ENCODE peak calls at places on chromosomes 5 and 9, in five cellular contexts. One of them, this sample, is unnamed.

GRCh38 chr5:88680253-88681132 is 202.5 kb downstream of the MEF2C start:
- DNase-seq in EH: peak; percentile 47
- DNase-seq in CD4-positive, alpha-beta memory T cell: peak; percentile 71
- DNase-seq in NCI-H1105 treated with DMSO at 0.1 percent for 48 hours: peak; percentile 41
- DNase-seq in omental fat pad: peak; percentile 65
- DNase-seq in this sample: peak; percentile 99

GRCh38 chr5:71703941-71704340 is 15.1 kb upstream of the CARTPT start:
- DNase-seq in EH: no peak
- DNase-seq in CD4-positive, alpha-beta memory T cell: no peak
- DNase-seq in NCI-H1105 treated with DMSO at 0.1 percent for 48 hours: no peak
- DNase-seq in omental fat pad: no peak
- DNase-seq in this sample: no peak

GRCh38 chr9:114484854-114485443 is 20.3 kb downstream of the WHRN start:
- DNase-seq in NCI-H1105 treated with DMSO at 0.1 percent for 48 hours: no peak
- DNase-seq in omental fat pad: no peak
- DNase-seq in EH: peak; percentile 79
- DNase-seq in CD4-positive, alpha-beta memory T cell: no peak
- DNase-seq in this sample: peak; percentile 91

GRCh38 chr9:122053951-122054350 is 39.2 kb downstream of the TTLL11 start:
- DNase-seq in NCI-H1105 treated with DMSO at 0.1 percent for 48 hours: peak; percentile 66
- DNase-seq in omental fat pad: no peak
- DNase-seq in CD4-positive, alpha-beta memory T cell: no peak
- DNase-seq in EH: peak; percentile 87
- DNase-seq in this sample: no peak

GRCh38 chr5:67028371-67028770 is 168.2 kb downstream of the CD180 start:
- DNase-seq in NCI-H1105 treated with DMSO at 0.1 percent for 48 hours: no peak
- DNase-seq in EH: peak; percentile 20
- DNase-seq in omental fat pad: no peak
- DNase-seq in CD4-positive, alpha-beta memory T cell: no peak
- DNase-seq in this sample: no peak

GRCh38 chr5:124061663-124062062 is 549.7 kb downstream of the CSNK1G3 start:
- DNase-seq in NCI-H1105 treated with DMSO at 0.1 percent for 48 hours: peak; percentile 92
- DNase-seq in omental fat pad: no peak
- DNase-seq in EH: no peak
- DNase-seq in CD4-positive, alpha-beta memory T cell: no peak
- DNase-seq in this sample: no peak

GRCh38 chr5:77892061-77893010 is 116.2 kb upstream of the TBCA start:
- DNase-seq in CD4-positive, alpha-beta memory T cell: no peak
- DNase-seq in EH: no peak
- DNase-seq in omental fat pad: no peak
- DNase-seq in NCI-H1105 treated with DMSO at 0.1 percent for 48 hours: no peak
- DNase-seq in this sample: no peak

GRCh38 chr9:114283551-114284111 is 39.3 kb upstream of the ORM1 start:
- DNase-seq in NCI-H1105 treated with DMSO at 0.1 percent for 48 hours: no peak
- DNase-seq in omental fat pad: peak; percentile 12
- DNase-seq in EH: no peak
- DNase-seq in CD4-positive, alpha-beta memory T cell: no peak
- DNase-seq in this sample: peak; percentile 57

GRCh38 chr5:127707209-127707608 is 4.0 kb downstream of the CCDC192 start:
- DNase-seq in omental fat pad: no peak
- DNase-seq in NCI-H1105 treated with DMSO at 0.1 percent for 48 hours: no peak
- DNase-seq in EH: no peak
- DNase-seq in CD4-positive, alpha-beta memory T cell: no peak
- DNase-seq in this sample: no peak

GRCh38 chr9:3980771-3981170 is 319.1 kb downstream of the GLIS3 start:
- DNase-seq in omental fat pad: no peak
- DNase-seq in CD4-positive, alpha-beta memory T cell: no peak
- DNase-seq in NCI-H1105 treated with DMSO at 0.1 percent for 48 hours: no peak
- DNase-seq in EH: peak; percentile 36
- DNase-seq in this sample: no peak

GRCh38 chr9:11962327-11962726 is 730.9 kb upstream of the TYRP1 start:
- DNase-seq in CD4-positive, alpha-beta memory T cell: no peak
- DNase-seq in NCI-H1105 treated with DMSO at 0.1 percent for 48 hours: no peak
- DNase-seq in omental fat pad: no peak
- DNase-seq in EH: no peak
- DNase-seq in this sample: no peak

GRCh38 chr5:54580997-54581741 is 63.6 kb downstream of the SNX18 start:
- DNase-seq in EH: peak; percentile 88
- DNase-seq in omental fat pad: no peak
- DNase-seq in CD4-positive, alpha-beta memory T cell: no peak
- DNase-seq in NCI-H1105 treated with DMSO at 0.1 percent for 48 hours: no peak
- DNase-seq in this sample: no peak

GRCh38 chr5:167555771-167556170 is 735.7 kb upstream of the WWC1 start:
- DNase-seq in CD4-positive, alpha-beta memory T cell: no peak
- DNase-seq in EH: no peak
- DNase-seq in omental fat pad: no peak
- DNase-seq in NCI-H1105 treated with DMSO at 0.1 percent for 48 hours: no peak
- DNase-seq in this sample: no peak

GRCh38 chr9:113585555-113585954 is 122.0 kb downstream of the RGS3 start:
- DNase-seq in EH: no peak
- DNase-seq in NCI-H1105 treated with DMSO at 0.1 percent for 48 hours: no peak
- DNase-seq in omental fat pad: no peak
- DNase-seq in CD4-positive, alpha-beta memory T cell: no peak
- DNase-seq in this sample: peak; percentile 32

GRCh38 chr9:129453734-129454133 is 167.2 kb downstream of the C9orf50 start:
- DNase-seq in EH: no peak
- DNase-seq in CD4-positive, alpha-beta memory T cell: no peak
- DNase-seq in NCI-H1105 treated with DMSO at 0.1 percent for 48 hours: no peak
- DNase-seq in omental fat pad: no peak
- DNase-seq in this sample: no peak

GRCh38 chr5:36153727-36154126 is 1.8 kb downstream of the SKP2 start:
- DNase-seq in EH: no peak
- DNase-seq in CD4-positive, alpha-beta memory T cell: no peak
- DNase-seq in NCI-H1105 treated with DMSO at 0.1 percent for 48 hours: no peak
- DNase-seq in omental fat pad: no peak
- DNase-seq in this sample: no peak